ENCODE peak calls at places on chromosome 14, in seven cellular contexts. A is prostate gland, O is transverse colon, E is stomach, U is Panc1, C is vagina, Q is GM23338. M is an unnamed sample. For H3K36me3, the result is how much of the 10 kb centered on the place peaks cover.

GRCh38 chr14:88189840-88190191 is 133.3 kb downstream of the KCNK10 start:
- DNase-seq in E (no peak), A (no peak), C (no peak), U (no peak), Q (no peak), O (no peak), M (no peak)

GRCh38 chr14:33404054-33404453 is 465.4 kb downstream of the NPAS3 start:
- DNase-seq in U (no peak), C (no peak), Q (no peak), O (no peak), A (no peak), E (no peak), M (no peak)

GRCh38 chr14:71235865-71236264 is 328.6 kb downstream of the PCNX1 start:
- DNase-seq in O (no peak), U (no peak), E (no peak), C (no peak), Q (no peak), A (no peak), M (no peak)

GRCh38 chr14:104294628-104294982 is 156.2 kb downstream of the KIF26A start:
- DNase-seq in U (no peak), E (no peak), Q (no peak), A (no peak), O (peak), C (no peak), M (no peak)

GRCh38 chr14:21044106-21044618 is 2.0 kb downstream of the RNASE7 start:
- DNase-seq in C (no peak), E (no peak), U (no peak), Q (no peak), A (no peak), O (peak), M (peak)

GRCh38 chr14:50501642-50502041 is 30.7 kb downstream of the MAP4K5 start:
- DNase-seq in U (no peak), E (no peak), C (no peak), O (no peak), Q (no peak), A (no peak), M (no peak)

GRCh38 chr14:91311284-91311662 is 66.8 kb upstream of the GPR68 start:
- DNase-seq in U (no peak), O (peak), A (no peak), C (no peak), E (no peak), Q (no peak), M (no peak)

GRCh38 chr14:102524451-102525212 is 15.1 kb upstream of the ANKRD9 start:
- DNase-seq in Q (peak), U (peak), E (peak), C (peak), O (peak), A (peak), M (peak)

GRCh38 chr14:99225804-99226203 is 46.2 kb downstream of the BCL11B start:
- DNase-seq in Q (no peak), C (no peak), U (no peak), E (no peak), A (no peak), O (no peak), M (no peak)

GRCh38 chr14:59190372-59190771 is 1.9 kb downstream of the DAAM1 start:
- DNase-seq in C (no peak), U (no peak), O (peak), E (no peak), Q (peak), A (no peak), M (no peak)

GRCh38 chr14:37150414-37150813 is 22.0 kb downstream of the SLC25A21 start:
- DNase-seq in U (no peak), A (no peak), E (no peak), O (no peak), Q (peak), C (no peak), M (no peak)

GRCh38 chr14:69242311-69243224 is 17.4 kb upstream of the GALNT16 start:
- DNase-seq in U (peak), Q (peak), A (peak), E (peak), O (peak), C (no peak), M (no peak)

DNA sequence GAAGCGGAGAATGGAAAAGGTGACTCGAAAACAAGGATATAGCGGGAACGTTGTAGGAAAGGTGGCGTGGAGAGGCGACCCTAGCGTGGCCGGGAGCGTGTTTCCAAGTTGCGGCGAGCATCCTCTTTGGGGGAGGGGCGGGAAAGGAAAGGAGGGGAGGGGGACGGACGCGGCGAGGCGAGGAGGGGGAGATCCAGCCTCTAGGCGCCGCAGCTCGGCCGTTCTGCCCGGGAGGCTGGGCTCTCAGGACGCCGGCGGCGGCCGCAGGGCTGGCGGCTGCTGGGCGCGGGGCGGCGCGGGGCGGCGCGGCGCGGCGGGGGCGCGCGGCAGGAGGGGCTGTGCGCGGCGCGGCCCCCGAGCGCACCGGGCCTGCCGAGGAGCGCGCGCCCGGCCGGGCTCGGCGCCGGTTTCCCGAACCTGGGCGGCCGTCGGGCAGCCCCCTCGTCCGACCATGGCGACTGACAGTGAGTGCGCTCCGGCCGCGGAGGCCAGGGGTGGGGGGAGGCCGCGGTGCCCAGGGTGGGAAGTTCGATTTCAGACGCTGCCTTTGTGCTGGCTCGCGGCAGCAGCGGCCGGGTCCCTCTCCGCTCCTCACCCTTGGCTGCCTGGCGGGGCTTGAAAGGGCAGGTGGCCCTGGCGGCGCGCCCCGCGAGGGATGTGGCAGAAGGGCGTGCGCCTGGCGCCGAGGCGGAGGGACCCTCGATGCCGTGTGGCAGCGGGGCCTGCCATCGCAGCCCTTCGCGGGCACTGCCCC is 50.3 kb downstream of the SNAPC1 start:
- DNase-seq in U (no peak), E (no peak), A (no peak), Q (peak), C (no peak), O (no peak), M (no peak)
- TF ChIP-seq POLR2AphosphoS5 in U (no peak), E (no peak), A (no peak), Q (no peak), C (no peak), O (no peak), M (no peak)

GRCh38 chr14:60515244-60515695 is 6.3 kb downstream of the SIX6 start:
- DNase-seq in O (no peak), A (no peak), Q (peak), U (no peak), C (no peak), E (no peak), M (no peak)

GRCh38 chr14:60512952-60513554 is 4.1 kb downstream of the SIX6 start:
- DNase-seq in E (no peak), A (no peak), Q (peak), C (no peak), O (no peak), U (no peak), M (no peak)

GRCh38 chr14:60510976-60511599 is 2.1 kb downstream of the SIX6 start:
- DNase-seq in C (no peak), Q (peak), E (no peak), O (no peak), U (no peak), A (no peak), M (no peak)

GRCh38 chr14:60514378-60515243 is 5.7 kb downstream of the SIX6 start:
- DNase-seq in Q (peak), C (no peak), A (no peak), E (no peak), U (no peak), O (no peak), M (no peak)

GRCh38 chr14:60515696-60516284 is 6.8 kb downstream of the SIX6 start:
- DNase-seq in C (no peak), Q (peak), E (no peak), O (no peak), U (no peak), A (no peak), M (no peak)
- TF ChIP-seq CTCF in C (no peak), Q (peak), E (no peak), O (no peak), U (no peak), A (no peak), M (no peak)

GRCh38 chr14:92959189-92959531 is 36.2 kb downstream of the CHGA start:
- DNase-seq in C (no peak), E (no peak), A (no peak), U (no peak), Q (no peak), O (no peak), M (no peak)

GRCh38 chr14:92956961-92957360 is 34.0 kb downstream of the CHGA start:
- DNase-seq in E (no peak), A (no peak), O (no peak), Q (no peak), U (no peak), C (no peak), M (no peak)

GRCh38 chr14:92959761-92960680 is 37.1 kb downstream of the CHGA start:
- DNase-seq in U (no peak), Q (no peak), E (no peak), A (no peak), O (no peak), C (no peak), M (no peak)

GRCh38 chr14:92960706-92961566 is 38.0 kb downstream of the CHGA start:
- DNase-seq in C (no peak), E (no peak), U (no peak), O (no peak), Q (no peak), A (peak), M (peak)

DNA sequence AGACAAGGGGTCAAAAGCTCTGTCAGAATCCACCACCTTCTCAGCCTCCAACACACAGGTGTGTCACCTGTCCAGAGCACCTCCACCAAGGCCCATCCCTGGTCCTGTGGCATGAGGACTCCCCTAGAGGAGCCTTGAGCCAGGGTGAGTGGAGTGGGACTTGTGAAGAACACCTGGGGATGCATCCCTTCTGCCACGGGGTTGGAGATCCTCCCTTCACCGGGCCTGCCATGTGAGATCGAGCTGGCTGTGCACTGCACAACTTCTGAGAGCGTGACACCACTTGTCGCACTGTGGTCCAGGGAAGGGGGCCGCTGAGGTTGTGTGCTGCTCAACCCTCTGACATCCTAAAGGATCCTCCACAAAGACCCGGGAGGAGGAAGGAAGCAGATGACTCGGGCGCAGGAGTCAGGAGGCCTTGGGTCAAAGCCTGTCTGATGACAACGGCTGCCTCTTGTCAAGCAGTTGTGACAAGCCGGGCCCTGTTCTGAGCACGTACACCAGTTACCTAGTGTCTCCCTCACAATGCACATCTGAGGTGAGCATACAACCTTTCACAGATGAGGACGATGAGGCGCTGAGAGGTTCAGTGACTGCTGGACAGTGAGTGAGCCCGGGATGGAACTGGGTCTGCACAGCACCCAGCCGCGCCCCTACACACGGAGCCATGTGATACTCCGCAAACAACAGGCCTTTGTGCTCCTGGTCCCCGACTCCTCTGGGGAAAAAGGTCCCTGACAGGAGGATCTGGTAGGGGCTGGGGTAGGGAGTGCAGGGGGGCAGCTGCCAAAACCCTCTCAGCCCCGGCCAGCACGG is 35.6 kb downstream of the CHGA start:
- DNase-seq in E (no peak), Q (no peak), A (no peak), U (no peak), C (no peak), O (no peak), M (no peak)
- H3K36me3 ChIP-seq in E (half or more), Q (under half), A (under half), U (under half), C (under half), O (under half), M (under half)

GRCh38 chr14:51783765-51784164 is 76.6 kb upstream of the GNG2 start:
- DNase-seq in A (no peak), Q (no peak), U (no peak), E (no peak), O (no peak), C (no peak), M (no peak)
- TF ChIP-seq POLR2AphosphoS5 in A (no peak), Q (no peak), U (no peak), E (no peak), O (no peak), C (no peak), M (no peak)

M was measured in upper lobe of left lung.